ENCODE peak calls at places on chromosomes 16 and 17, in eight cellular contexts. F is EL, L is psoas muscle, Q is NCI-H2081, E is COR-L47, T is dorsolateral prefrontal cortex, H is HEK293T, I is lung. R is an unnamed sample.

GRCh38 chr17:17626151-17626805 is 34.8 kb upstream of the PEMT start:
- DNase-seq in F (no peak), L (no peak), Q (peak; percentile 69), E (peak; percentile 64), T (no peak), H (no peak), I (no peak), R (no peak)

GRCh38 chr17:28485049-28485448 is 11.6 kb downstream of the SLC13A2 start:
- DNase-seq in F (no peak), L (no peak), Q (no peak), E (no peak), T (no peak), H (no peak), I (no peak), R (no peak)

GRCh38 chr17:10069301-10069700 is 129.1 kb downstream of the GAS7 start:
- DNase-seq in F (no peak), L (peak; percentile 74), Q (no peak), E (no peak), T (no peak), H (no peak), I (no peak), R (no peak)

GRCh38 chr17:8125947-8126305 is 2.0 kb upstream of the HES7 start:
- DNase-seq in F (peak; percentile 50), L (peak; percentile 64), Q (peak; percentile 18), E (no peak), T (no peak), H (no peak), I (no peak), R (no peak)

GRCh38 chr17:73938706-73939105 is 264.8 kb upstream of the RPL38 start:
- DNase-seq in F (no peak), L (no peak), Q (no peak), E (no peak), T (no peak), H (no peak), I (peak; percentile 13), R (no peak)

GRCh38 chr16:85867189-85867588 is 31.8 kb upstream of the IRF8 start:
- DNase-seq in F (no peak), L (no peak), Q (no peak), E (no peak), T (no peak), H (no peak), I (no peak), R (no peak)

GRCh38 chr16:14629612-14629918 is 495 bp downstream of the PARN start:
- DNase-seq in F (peak; percentile 21), L (no peak), Q (no peak), E (no peak), T (no peak), H (peak; percentile 17), I (no peak), R (peak; percentile 34)

GRCh38 chr17:7853693-7854043 is 1.2 kb upstream of the TMEM88 start:
- DNase-seq in F (no peak), L (peak; percentile 54), Q (no peak), E (no peak), T (no peak), H (no peak), I (no peak), R (no peak)

GRCh38 chr17:12992676-12993075 is 25.2 kb downstream of the ELAC2 start:
- DNase-seq in F (no peak), L (no peak), Q (no peak), E (no peak), T (no peak), H (no peak), I (no peak), R (no peak)

GRCh38 chr16:11740567-11740966 is 2.1 kb downstream of the TXNDC11 start:
- DNase-seq in F (no peak), L (no peak), Q (no peak), E (no peak), T (no peak), H (no peak), I (no peak), R (no peak)

GRCh38 chr16:54521327-54521726 is 234.7 kb upstream of the IRX3 start:
- DNase-seq in F (no peak), L (no peak), Q (no peak), E (no peak), T (no peak), H (no peak), I (no peak), R (no peak)

GRCh38 chr16:85334718-85335583 is 222.7 kb upstream of the CIBAR2 start:
- DNase-seq in F (no peak), L (no peak), Q (no peak), E (peak; percentile 52), T (no peak), H (no peak), I (no peak), R (no peak)

GRCh38 chr17:33520404-33521032 is 227.4 kb upstream of the ASIC2 start:
- DNase-seq in F (peak; percentile 6), L (no peak), Q (peak; percentile 29), E (no peak), T (peak; percentile 40), H (peak; percentile 55), I (no peak), R (no peak)

GRCh38 chr16:69890114-69890890 is 60.8 kb upstream of the CLEC18A start:
- DNase-seq in F (peak; percentile 18), L (peak; percentile 76), Q (peak; percentile 97), E (peak; percentile 97), T (peak; percentile 92), H (peak; percentile 45), I (no peak), R (peak; percentile 61)